ENCODE peak calls at places on chromosomes 3 and 15, in ten cellular contexts. B is right cardiac atrium; M is CD8-positive, alpha-beta memory T cell; R is bronchial epithelial cell; O is left ventricle myocardium inferior; W is colonic mucosa; K is GM23248; C is tibial artery; L is cardiac muscle cell; F is H9. P is an unnamed sample. For H3K27me3, the result is how much of the 10 kb centered on the place peaks cover.

GRCh38 chr3:35965908-35966307 is 326.6 kb downstream of the ARPP21 start:
- DNase-seq in F (no peak), L (peak), C (no peak), M (no peak), R (peak), W (no peak), B (no peak), O (no peak), K (peak), P (no peak)

GRCh38 chr3:73432021-73432722 is 192.6 kb downstream of the PDZRN3 start:
- DNase-seq in W (no peak), O (no peak), M (no peak), L (peak), K (peak), R (peak), B (no peak), F (no peak), C (no peak), P (no peak)

GRCh38 chr15:25619761-25620160 is 180.9 kb upstream of the UBE3A start:
- DNase-seq in R (no peak), C (no peak), F (no peak), K (no peak), B (no peak), O (no peak), W (no peak), L (no peak), M (no peak), P (no peak)

GRCh38 chr3:197683191-197683590 is 53.5 kb downstream of the RUBCN start:
- DNase-seq in B (no peak), L (no peak), M (no peak), R (no peak), K (no peak), O (no peak), C (no peak), F (no peak), W (no peak), P (no peak)

GRCh38 chr3:127630811-127631714 is 2.1 kb downstream of the PODXL2 start:
- DNase-seq in K (no peak), B (no peak), O (no peak), R (no peak), F (no peak), L (no peak), M (no peak), C (no peak), W (no peak), P (no peak)

GRCh38 chr15:56040081-56041035 is 46.9 kb upstream of the NEDD4 start:
- DNase-seq in C (peak), B (peak), K (peak), M (no peak), R (peak), W (peak), F (peak), O (peak), L (no peak), P (no peak)

GRCh38 chr15:63858881-63859280 is 25.1 kb upstream of the HERC1 start:
- DNase-seq in C (no peak), K (peak), R (no peak), M (no peak), L (no peak), O (no peak), B (peak), W (no peak), F (no peak), P (peak)

GRCh38 chr15:95911570-95912279 is 418.8 kb upstream of the NR2F2 start:
- DNase-seq in L (no peak), K (no peak), F (no peak), C (no peak), R (no peak), W (no peak), O (no peak), B (no peak), M (no peak), P (no peak)

GRCh38 chr15:77851696-77852095 is 219.0 kb upstream of the LINGO1 start:
- DNase-seq in R (no peak), W (no peak), O (no peak), M (no peak), C (peak), L (no peak), F (peak), B (no peak), K (no peak), P (no peak)

GRCh38 chr3:53224026-53224425 is 31.8 kb downstream of the TKT start:
- DNase-seq in M (no peak), R (no peak), C (no peak), B (no peak), K (no peak), L (no peak), O (no peak), W (no peak), F (no peak), P (no peak)

GRCh38 chr3:19866751-19867347 is 67.2 kb downstream of the EFHB start:
- DNase-seq in M (no peak), K (peak), W (peak), C (no peak), B (no peak), L (peak), O (no peak), R (peak), F (peak), P (no peak)

GRCh38 chr15:65824941-65825544 is 33.0 kb upstream of the DENND4A start:
- DNase-seq in L (no peak), F (no peak), W (no peak), C (peak), R (peak), O (no peak), K (peak), B (peak), M (no peak), P (no peak)

GRCh38 chr15:61537337-61537736 is 308.2 kb upstream of the RORA start:
- DNase-seq in B (no peak), O (no peak), F (no peak), K (no peak), C (no peak), W (no peak), M (no peak), R (no peak), L (no peak), P (no peak)

GRCh38 chr3:10010546-10011465 is 15.4 kb upstream of the FANCD2 start:
- DNase-seq in C (peak), W (peak), F (peak), M (peak), L (peak), K (peak), O (peak), B (peak), R (peak), P (peak)

GRCh38 chr3:31106204-31106603 is 211.7 kb upstream of the GADL1 start:
- DNase-seq in K (peak), W (no peak), L (no peak), C (no peak), M (no peak), O (no peak), F (no peak), B (no peak), R (peak), P (no peak)

GRCh38 chr3:53350652-53351051 is 3.3 kb upstream of the DCP1A start:
- DNase-seq in O (no peak), R (peak), L (no peak), K (peak), F (peak), W (peak), B (no peak), M (no peak), C (no peak), P (no peak)

GRCh38 chr15:48062476-48062875 is 58.3 kb upstream of the SLC24A5 start:
- DNase-seq in C (no peak), L (no peak), M (no peak), F (no peak), R (peak), K (no peak), O (no peak), W (no peak), B (no peak), P (no peak)

GRCh38 chr3:101091489-101091888 is 98.3 kb upstream of the ABI3BP start:
- DNase-seq in K (peak), B (no peak), R (peak), C (no peak), L (no peak), F (peak), M (no peak), W (no peak), O (no peak), P (no peak)

GRCh38 chr15:67091073-67091965 is 25.9 kb downstream of the SMAD3 start:
- DNase-seq in R (peak), M (peak), C (no peak), O (peak), B (peak), K (peak), W (peak), L (peak), F (no peak), P (no peak)

GRCh38 chr3:58584690-58585004 is 7.5 kb upstream of the FAM107A start:
- DNase-seq in L (no peak), R (no peak), F (no peak), C (no peak), M (no peak), K (peak), W (no peak), O (no peak), B (no peak), P (no peak)

GRCh38 chr15:78087944-78088772 is 4.2 kb upstream of the SH2D7 start:
- DNase-seq in R (peak), O (no peak), C (peak), L (no peak), B (no peak), M (no peak), K (no peak), F (no peak), W (no peak), P (no peak)

GRCh38 chr3:141960731-141961130 is 84.3 kb downstream of the ATP1B3 start:
- DNase-seq in M (no peak), C (no peak), F (no peak), O (no peak), L (no peak), W (no peak), B (no peak), R (peak), K (peak), P (no peak)

GRCh38 chr15:99185731-99186130 is 63.6 kb downstream of the TTC23 start:
- DNase-seq in R (no peak), C (no peak), W (no peak), B (no peak), O (no peak), M (no peak), F (no peak), K (no peak), L (no peak), P (no peak)

DNA sequence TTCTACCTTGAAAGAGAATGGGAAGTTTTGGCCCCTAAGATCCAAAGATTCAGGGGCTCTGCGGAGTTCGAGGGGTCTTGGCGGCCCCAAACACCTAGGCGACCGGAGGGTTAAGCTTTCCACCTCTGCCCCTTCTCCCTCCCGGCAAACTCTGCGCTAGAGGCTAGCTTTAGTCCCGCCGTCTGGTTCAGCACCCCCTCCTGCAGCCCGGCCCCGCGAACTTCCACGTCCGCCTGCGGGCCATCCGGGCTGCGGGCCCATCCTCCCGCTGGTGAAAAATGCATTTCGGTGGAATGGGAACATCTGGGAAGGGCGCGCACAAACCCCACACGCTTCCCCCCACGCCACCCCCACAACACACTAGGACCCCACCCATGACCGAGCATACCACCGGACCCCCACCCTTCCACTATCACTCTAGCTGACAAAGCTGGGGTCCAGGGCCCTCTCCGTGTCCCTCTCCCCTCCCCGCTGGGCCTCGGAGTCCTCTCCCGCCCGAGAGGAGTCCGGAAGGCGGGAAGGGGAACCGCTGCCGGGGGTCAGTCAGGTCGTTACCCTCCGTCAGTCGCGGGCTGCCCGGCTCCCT is 1.0 kb downstream of the SHOX2 start:
- DNase-seq in O (no peak), B (no peak), K (peak), R (no peak), W (no peak), C (peak), L (no peak), F (peak), M (no peak), P (no peak)
- H3K27me3 ChIP-seq in O (half or more), B (under half), K (under half), R (half or more), W (half or more), C (under half), L (half or more), F (half or more), M (half or more), P (half or more)

GRCh38 chr3:68889328-68889727 is 43.0 kb downstream of the TAFA4 start:
- DNase-seq in M (no peak), R (no peak), W (no peak), L (no peak), K (no peak), O (no peak), C (no peak), B (no peak), F (no peak), P (no peak)

GRCh38 chr3:68892297-68892696 is 40.0 kb downstream of the TAFA4 start:
- DNase-seq in C (no peak), K (no peak), L (no peak), W (no peak), M (no peak), B (no peak), R (no peak), O (no peak), F (no peak), P (no peak)

GRCh38 chr3:68893600-68894239 is 38.6 kb downstream of the TAFA4 start:
- DNase-seq in F (no peak), L (peak), W (no peak), R (peak), K (peak), M (no peak), O (no peak), B (no peak), C (no peak), P (no peak)
- H3K27me3 ChIP-seq in F (under half), L (under half), W (under half), R (under half), K (under half), M (under half), O (under half), B (under half), C (under half), P (under half)

GRCh38 chr15:80266745-80267144 is 14.7 kb upstream of the CTXND1 start:
- DNase-seq in F (no peak), K (no peak), B (no peak), O (no peak), C (peak), W (no peak), M (no peak), L (no peak), R (no peak), P (no peak)

GRCh38 chr15:80265021-80265420 is 13.0 kb upstream of the CTXND1 start:
- DNase-seq in M (no peak), R (peak), L (no peak), K (peak), C (peak), B (no peak), W (no peak), O (no peak), F (no peak), P (no peak)

GRCh38 chr15:80264031-80264430 is 12.0 kb upstream of the CTXND1 start:
- DNase-seq in K (peak), L (peak), W (no peak), R (no peak), M (no peak), F (no peak), O (no peak), C (no peak), B (no peak), P (no peak)

GRCh38 chr15:80266113-80266512 is 14.1 kb upstream of the CTXND1 start:
- DNase-seq in O (no peak), C (no peak), L (no peak), F (no peak), M (no peak), W (no peak), K (no peak), R (no peak), B (no peak), P (no peak)

DNA sequence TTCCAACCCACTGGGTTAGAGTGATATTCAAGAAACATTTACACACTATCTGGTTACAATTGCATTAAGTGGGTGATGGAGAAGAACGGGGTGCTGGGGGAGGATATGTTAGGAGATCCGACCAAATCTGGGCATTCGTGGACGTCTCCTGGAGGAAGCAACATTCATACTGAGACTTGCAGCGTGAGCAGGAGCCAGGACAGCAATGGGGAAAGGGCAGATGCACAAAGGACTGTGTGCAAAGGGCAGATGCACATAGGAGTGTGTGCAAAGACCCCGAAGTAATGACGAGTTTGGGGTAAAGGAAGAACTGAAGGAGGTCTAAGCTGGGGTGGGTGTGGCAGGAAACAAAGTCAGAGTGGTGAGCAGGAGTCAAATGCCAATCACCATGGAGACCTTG is 16.1 kb upstream of the CTXND1 start:
- DNase-seq in R (no peak), F (no peak), W (no peak), O (no peak), C (no peak), L (no peak), B (no peak), K (no peak), M (no peak), P (no peak)
- H3K27me3 ChIP-seq in R (under half), F (under half), W (under half), O (under half), C (under half), L (under half), B (under half), K (under half), M (under half), P (under half)

DNA sequence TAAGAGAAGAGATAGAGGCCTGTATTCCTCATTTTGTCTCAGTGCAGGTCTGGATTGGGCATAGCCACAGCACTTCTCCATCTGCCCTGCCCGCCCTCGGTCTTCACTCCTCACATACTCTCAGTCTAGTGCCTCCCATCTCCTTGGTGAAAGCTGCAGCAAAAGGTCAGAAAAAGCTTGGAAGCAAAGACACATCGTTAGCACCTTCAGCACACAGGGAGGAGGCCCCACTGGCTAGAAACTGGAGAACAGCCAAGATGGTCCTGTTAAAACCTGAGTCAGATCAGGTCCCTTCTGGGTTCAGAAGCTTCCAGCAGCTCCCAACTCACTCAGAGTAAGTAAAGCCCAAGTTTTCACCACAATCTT is 1.6 kb upstream of the KLF15 start:
- DNase-seq in L (no peak), K (no peak), M (no peak), R (no peak), F (no peak), C (peak), B (peak), O (no peak), W (no peak), P (no peak)
- H3K27me3 ChIP-seq in L (under half), K (under half), M (under half), R (under half), F (under half), C (under half), B (under half), O (under half), W (under half), P (under half)

DNA sequence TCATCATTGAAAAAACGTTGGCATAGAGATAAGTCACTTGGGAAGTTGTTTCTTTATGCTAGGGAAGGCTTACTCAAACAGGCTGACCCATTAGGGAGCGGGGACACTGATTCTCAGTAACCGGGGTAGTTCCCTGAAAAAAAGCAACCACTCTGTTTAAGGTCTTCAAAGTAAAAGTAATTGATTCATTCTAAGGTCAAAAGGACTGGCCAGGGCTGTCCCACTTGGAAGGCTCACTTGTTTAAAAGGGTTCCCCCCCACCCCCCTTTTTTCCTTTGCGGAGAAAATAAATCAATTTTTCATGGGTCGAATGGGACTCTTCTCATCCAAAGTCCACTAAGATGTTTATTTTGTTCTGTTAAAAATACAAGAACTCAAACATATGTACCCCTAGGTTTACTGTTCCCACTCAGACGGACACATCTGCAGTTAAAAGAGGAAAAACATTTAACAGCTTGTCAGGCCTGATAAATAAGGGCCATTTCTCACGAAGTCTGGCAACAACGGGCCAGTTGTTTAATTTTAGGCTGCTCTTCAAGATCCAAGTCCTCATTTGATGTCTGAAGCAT is 53.0 kb downstream of the ARHGEF3 start:
- DNase-seq in L (no peak), K (no peak), R (no peak), B (no peak), C (no peak), M (no peak), W (no peak), O (no peak), F (no peak), P (no peak)
- H3K27me3 ChIP-seq in L (under half), K (under half), R (under half), B (under half), C (under half), M (under half), W (under half), O (under half), F (under half), P (under half)

DNA sequence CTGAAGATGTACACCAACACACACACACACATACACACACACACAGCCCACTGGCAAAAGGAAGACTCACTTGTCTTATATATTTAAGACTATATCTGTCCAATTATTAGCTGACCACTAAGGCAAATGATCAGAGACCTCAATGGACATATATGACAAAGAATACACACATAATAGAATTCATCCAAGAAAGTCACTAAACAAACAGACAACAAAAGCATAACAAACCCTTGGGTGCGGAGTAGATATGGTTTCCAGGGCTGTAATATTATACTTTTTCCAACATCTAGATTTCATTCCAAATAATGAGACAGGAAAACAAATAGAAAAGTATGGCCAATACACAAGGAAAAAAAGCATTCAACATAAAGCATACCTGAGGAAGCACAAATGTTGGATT is 72.3 kb upstream of the PRICKLE2 start:
- DNase-seq in L (no peak), W (no peak), C (no peak), F (no peak), K (no peak), R (no peak), B (no peak), M (no peak), O (no peak), P (no peak)
- H3K27me3 ChIP-seq in L (under half), W (under half), C (under half), F (under half), K (under half), R (under half), B (under half), M (under half), O (under half), P (under half)

GRCh38 chr15:100338971-100339444 is 2.8 kb downstream of the ADAMTS17 start:
- DNase-seq in C (peak), B (peak), L (peak), K (peak), M (peak), F (peak), W (peak), R (peak), O (no peak), P (peak)
- H3K27me3 ChIP-seq in C (under half), B (under half), L (under half), K (under half), M (under half), F (under half), W (under half), R (under half), O (under half), P (under half)

DNA sequence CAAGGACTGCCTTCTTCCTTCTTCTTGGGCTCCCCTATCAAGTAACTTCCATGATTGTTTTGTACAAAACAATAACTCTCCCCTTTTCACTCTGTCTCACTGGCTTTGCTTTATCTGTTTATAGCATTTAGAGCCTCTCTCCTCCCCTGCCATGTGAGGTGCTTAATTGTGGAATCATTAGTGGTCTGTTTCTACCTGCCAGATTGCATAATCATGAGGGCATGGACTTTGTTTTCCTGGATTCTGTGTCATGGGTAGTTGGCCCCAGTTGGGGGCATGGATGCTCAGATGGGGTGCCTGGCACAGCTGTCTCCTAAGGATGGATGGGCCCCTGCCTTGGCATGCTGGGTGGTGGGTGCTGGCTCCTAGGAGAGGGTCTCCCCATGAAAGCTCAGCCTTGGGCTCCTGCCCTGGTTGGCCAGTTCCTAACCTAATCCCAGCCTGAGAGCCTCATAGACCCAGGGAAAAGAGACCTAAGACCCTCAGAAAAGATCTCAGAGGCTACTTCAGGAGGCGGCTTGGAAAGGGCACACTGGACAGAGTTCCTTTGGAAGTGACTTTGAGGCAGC is 8.0 kb upstream of the CTXND1 start:
- DNase-seq in M (no peak), O (no peak), R (no peak), C (peak), L (no peak), K (no peak), W (no peak), B (no peak), F (no peak), P (no peak)
- H3K27me3 ChIP-seq in M (under half), O (half or more), R (under half), C (under half), L (half or more), K (half or more), W (under half), B (under half), F (under half), P (under half)

P was measured in CD4-positive, alpha-beta T cell.